ENCODE peak calls at places on chromosomes 2 and 18, in six cellular contexts. One of them, this sample, is unnamed. For H3K36me3, the result is how much of the 10 kb centered on the place peaks cover.

GRCh38 chr2:176585291-176585690 is 316.0 kb downstream of the MTX2 start:
- DNase-seq in CD8-positive, alpha-beta memory T cell: no peak
- DNase-seq in ascending aorta: no peak
- DNase-seq in left ventricle myocardium inferior: no peak
- DNase-seq in left lung: no peak
- DNase-seq in SJSA1: no peak
- DNase-seq in this sample: no peak

GRCh38 chr2:167510071-167510759 is 621.9 kb downstream of the XIRP2 start:
- DNase-seq in CD8-positive, alpha-beta memory T cell: no peak
- DNase-seq in ascending aorta: no peak
- DNase-seq in left ventricle myocardium inferior: no peak
- DNase-seq in left lung: no peak
- DNase-seq in SJSA1: no peak
- DNase-seq in this sample: no peak

GRCh38 chr2:12321017-12321641 is 395.6 kb upstream of the TRIB2 start:
- DNase-seq in CD8-positive, alpha-beta memory T cell: no peak
- DNase-seq in ascending aorta: peak
- DNase-seq in left ventricle myocardium inferior: peak
- DNase-seq in left lung: no peak
- DNase-seq in SJSA1: peak
- DNase-seq in this sample: no peak

GRCh38 chr2:217553202-217553601 is 449.6 kb downstream of the TNS1 start:
- DNase-seq in CD8-positive, alpha-beta memory T cell: no peak
- DNase-seq in ascending aorta: no peak
- DNase-seq in left ventricle myocardium inferior: no peak
- DNase-seq in left lung: no peak
- DNase-seq in SJSA1: no peak
- DNase-seq in this sample: no peak

GRCh38 chr2:46858697-46859080 is 56.9 kb downstream of the MCFD2 start:
- DNase-seq in CD8-positive, alpha-beta memory T cell: no peak
- DNase-seq in ascending aorta: no peak
- DNase-seq in left ventricle myocardium inferior: no peak
- DNase-seq in left lung: no peak
- DNase-seq in SJSA1: no peak
- DNase-seq in this sample: no peak

GRCh38 chr18:49168281-49168680 is 217.5 kb upstream of the SMAD7 start:
- DNase-seq in CD8-positive, alpha-beta memory T cell: no peak
- DNase-seq in ascending aorta: no peak
- DNase-seq in left ventricle myocardium inferior: no peak
- DNase-seq in left lung: no peak
- DNase-seq in SJSA1: no peak
- DNase-seq in this sample: no peak

GRCh38 chr18:79949571-79950439 is 1.6 kb downstream of the SLC66A2 start:
- DNase-seq in CD8-positive, alpha-beta memory T cell: no peak
- DNase-seq in ascending aorta: peak
- DNase-seq in left ventricle myocardium inferior: peak
- DNase-seq in left lung: peak
- DNase-seq in SJSA1: no peak
- DNase-seq in this sample: no peak

GRCh38 chr2:120842456-120843439 is 107.1 kb downstream of the GLI2 start:
- DNase-seq in CD8-positive, alpha-beta memory T cell: no peak
- DNase-seq in ascending aorta: no peak
- DNase-seq in left ventricle myocardium inferior: no peak
- DNase-seq in left lung: no peak
- DNase-seq in SJSA1: no peak
- DNase-seq in this sample: no peak

GRCh38 chr2:208006325-208006724 is 19.0 kb downstream of the PLEKHM3 start:
- DNase-seq in CD8-positive, alpha-beta memory T cell: no peak
- DNase-seq in ascending aorta: no peak
- DNase-seq in left ventricle myocardium inferior: no peak
- DNase-seq in left lung: no peak
- DNase-seq in SJSA1: no peak
- DNase-seq in this sample: no peak

GRCh38 chr2:43104763-43105162 is 121.6 kb downstream of the ZFP36L2 start:
- DNase-seq in CD8-positive, alpha-beta memory T cell: no peak
- DNase-seq in ascending aorta: no peak
- DNase-seq in left ventricle myocardium inferior: no peak
- DNase-seq in left lung: no peak
- DNase-seq in SJSA1: no peak
- DNase-seq in this sample: no peak
- H3K27ac ChIP-seq in CD8-positive, alpha-beta memory T cell: no peak
- H3K27ac ChIP-seq in ascending aorta: no peak
- H3K27ac ChIP-seq in left ventricle myocardium inferior: peak
- H3K27ac ChIP-seq in left lung: peak
- H3K27ac ChIP-seq in SJSA1: no peak
- H3K27ac ChIP-seq in this sample: no peak

GRCh38 chr2:99403084-99403483 is 65.9 kb downstream of the EIF5B start:
- DNase-seq in CD8-positive, alpha-beta memory T cell: no peak
- DNase-seq in ascending aorta: no peak
- DNase-seq in left ventricle myocardium inferior: no peak
- DNase-seq in left lung: no peak
- DNase-seq in SJSA1: no peak
- DNase-seq in this sample: no peak
- H3K36me3 ChIP-seq in CD8-positive, alpha-beta memory T cell: under half
- H3K36me3 ChIP-seq in ascending aorta: half or more
- H3K36me3 ChIP-seq in left ventricle myocardium inferior: half or more
- H3K36me3 ChIP-seq in left lung: half or more
- H3K36me3 ChIP-seq in SJSA1: half or more
- H3K36me3 ChIP-seq in this sample: under half

GRCh38 chr2:8669157-8669852 is 12.6 kb upstream of the ID2 start:
- DNase-seq in CD8-positive, alpha-beta memory T cell: no peak
- DNase-seq in ascending aorta: no peak
- DNase-seq in left ventricle myocardium inferior: no peak
- DNase-seq in left lung: no peak
- DNase-seq in SJSA1: no peak
- DNase-seq in this sample: no peak
- H3K27ac ChIP-seq in CD8-positive, alpha-beta memory T cell: no peak
- H3K27ac ChIP-seq in ascending aorta: no peak
- H3K27ac ChIP-seq in left ventricle myocardium inferior: peak
- H3K27ac ChIP-seq in left lung: no peak
- H3K27ac ChIP-seq in SJSA1: no peak
- H3K27ac ChIP-seq in this sample: peak

GRCh38 chr18:65081786-65082185 is 669.0 kb upstream of the CDH7 start:
- DNase-seq in CD8-positive, alpha-beta memory T cell: no peak
- DNase-seq in ascending aorta: no peak
- DNase-seq in left ventricle myocardium inferior: no peak
- DNase-seq in left lung: no peak
- DNase-seq in SJSA1: no peak
- DNase-seq in this sample: no peak
- H3K36me3 ChIP-seq in CD8-positive, alpha-beta memory T cell: under half
- H3K36me3 ChIP-seq in ascending aorta: under half
- H3K36me3 ChIP-seq in left ventricle myocardium inferior: under half
- H3K36me3 ChIP-seq in left lung: under half
- H3K36me3 ChIP-seq in SJSA1: under half
- H3K36me3 ChIP-seq in this sample: under half

GRCh38 chr2:64860321-64860751 is 128.9 kb upstream of the SLC1A4 start:
- DNase-seq in CD8-positive, alpha-beta memory T cell: no peak
- DNase-seq in ascending aorta: no peak
- DNase-seq in left ventricle myocardium inferior: no peak
- DNase-seq in left lung: peak
- DNase-seq in SJSA1: no peak
- DNase-seq in this sample: no peak
- H3K27ac ChIP-seq in CD8-positive, alpha-beta memory T cell: no peak
- H3K27ac ChIP-seq in ascending aorta: peak
- H3K27ac ChIP-seq in left ventricle myocardium inferior: peak
- H3K27ac ChIP-seq in left lung: peak
- H3K27ac ChIP-seq in SJSA1: peak
- H3K27ac ChIP-seq in this sample: peak

DNA sequence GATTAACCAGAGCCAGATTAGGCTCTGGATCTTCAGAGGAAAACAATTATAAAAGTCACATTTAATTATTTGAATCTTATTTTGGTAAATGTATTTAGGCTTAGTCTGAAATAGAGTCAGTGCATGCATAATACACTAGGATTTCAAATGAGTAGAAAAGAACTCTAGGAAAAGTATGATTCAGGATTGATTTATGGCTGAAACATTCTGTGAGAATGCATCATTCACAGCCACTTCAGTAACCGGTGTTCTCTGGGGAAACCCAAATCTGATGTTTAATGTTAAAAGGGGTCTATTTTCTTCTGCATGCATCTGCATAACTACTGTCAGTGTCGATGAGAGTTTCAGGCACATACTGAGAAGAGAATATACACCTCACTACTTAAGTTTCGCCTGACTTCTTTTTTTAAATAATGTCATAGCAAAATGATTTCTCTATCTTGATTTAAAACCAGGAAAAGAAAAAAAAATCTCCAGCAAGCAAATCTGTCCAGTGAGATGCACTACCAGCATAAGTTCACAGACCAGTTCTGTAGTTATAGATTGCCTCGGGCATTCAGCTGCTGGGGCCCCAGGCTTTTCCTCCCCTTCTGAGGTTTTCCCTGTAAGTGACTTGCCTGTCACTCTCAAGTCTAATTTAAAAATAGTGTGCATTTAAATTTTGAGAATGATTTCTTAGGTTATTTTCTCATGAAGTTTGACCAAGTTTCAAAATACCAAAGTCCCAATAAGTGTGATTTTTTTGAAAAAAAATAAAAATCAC is 501.5 kb downstream of the NR4A2 start:
- DNase-seq in CD8-positive, alpha-beta memory T cell: no peak
- DNase-seq in ascending aorta: no peak
- DNase-seq in left ventricle myocardium inferior: no peak
- DNase-seq in left lung: no peak
- DNase-seq in SJSA1: no peak
- DNase-seq in this sample: no peak
- H3K36me3 ChIP-seq in CD8-positive, alpha-beta memory T cell: under half
- H3K36me3 ChIP-seq in ascending aorta: under half
- H3K36me3 ChIP-seq in left ventricle myocardium inferior: under half
- H3K36me3 ChIP-seq in left lung: under half
- H3K36me3 ChIP-seq in SJSA1: under half
- H3K36me3 ChIP-seq in this sample: under half

DNA sequence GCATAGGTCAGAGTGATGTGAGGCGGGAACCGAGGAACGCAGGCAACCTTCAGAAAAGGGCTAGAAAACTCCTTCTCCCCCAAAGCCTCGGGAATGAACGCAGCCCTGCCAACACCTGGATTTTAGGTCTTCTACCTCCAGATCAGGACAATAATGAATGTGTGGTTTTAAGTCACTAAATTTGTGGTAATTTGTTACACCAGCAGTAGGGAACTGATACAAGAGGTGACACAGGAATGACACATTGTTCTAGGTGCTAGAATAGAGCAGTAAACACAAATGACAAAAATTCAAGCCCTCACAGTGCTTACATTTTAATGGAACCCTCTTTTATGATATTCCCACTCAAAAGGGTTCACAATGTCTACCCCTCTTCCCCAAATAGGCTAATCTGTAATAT is 39.2 kb upstream of the EML4 start:
- DNase-seq in CD8-positive, alpha-beta memory T cell: no peak
- DNase-seq in ascending aorta: no peak
- DNase-seq in left ventricle myocardium inferior: no peak
- DNase-seq in left lung: no peak
- DNase-seq in SJSA1: no peak
- DNase-seq in this sample: no peak
- H3K27ac ChIP-seq in CD8-positive, alpha-beta memory T cell: no peak
- H3K27ac ChIP-seq in ascending aorta: no peak
- H3K27ac ChIP-seq in left ventricle myocardium inferior: no peak
- H3K27ac ChIP-seq in left lung: no peak
- H3K27ac ChIP-seq in SJSA1: no peak
- H3K27ac ChIP-seq in this sample: no peak